ENCODE peak calls at places on chromosomes 4 and X, in six cellular contexts. H is GM12891, Q is HepG2, P is H1, E is K562, T is GM12878. G is an unnamed sample.
A peak's percentile ranks its signal among the peaks of the same experiment; 100 is the strongest.

GRCh38 chr4:25401066-25401465 is 24.0 kb downstream of the ANAPC4 start:
- DNase-seq in E (no peak), Q (no peak), H (no peak), T (no peak), P (no peak), G (no peak)

GRCh38 chr4:186669159-186669720 is 54.4 kb downstream of the FAT1 start:
- DNase-seq in H (no peak), E (peak; percentile 21), Q (peak; percentile 50), P (no peak), T (no peak), G (no peak)

GRCh38 chr4:42642136-42642797 is 14.6 kb downstream of the ATP8A1 start:
- DNase-seq in P (no peak), T (no peak), Q (no peak), H (no peak), E (no peak), G (no peak)

GRCh38 chr4:7291372-7292135 is 99.2 kb downstream of the SORCS2 start:
- DNase-seq in Q (no peak), P (no peak), E (no peak), T (no peak), H (no peak), G (no peak)

GRCh38 chr4:113394730-113395530 is 345.5 kb downstream of the ANK2 start:
- DNase-seq in E (peak; percentile 76), P (peak; percentile 51), T (peak; percentile 66), Q (peak; percentile 88), H (peak; percentile 6), G (peak; percentile 14)

GRCh38 chr4:54586343-54586953 is 71.3 kb upstream of the KIT start:
- DNase-seq in P (no peak), H (no peak), T (no peak), Q (no peak), E (peak; percentile 59), G (no peak)

GRCh38 chr4:1218892-1219552 is 29.9 kb downstream of the CTBP1 start:
- DNase-seq in Q (no peak), E (no peak), T (peak; percentile 92), P (no peak), H (peak; percentile 61), G (no peak)

GRCh38 chr4:138158746-138159297 is 83.3 kb downstream of the SLC7A11 start:
- DNase-seq in Q (no peak), T (no peak), E (peak; percentile 2), P (no peak), H (no peak), G (no peak)

GRCh38 chr4:26432419-26432818 is 57.9 kb downstream of the CCKAR start:
- DNase-seq in T (no peak), E (no peak), Q (no peak), P (no peak), H (no peak), G (no peak)

GRCh38 chr4:94831607-94832006 is 73.9 kb downstream of the BMPR1B start:
- DNase-seq in E (no peak), P (no peak), T (no peak), Q (no peak), H (no peak), G (no peak)

GRCh38 chrX:24902808-24903207 is 113.0 kb downstream of the ARX start:
- DNase-seq in H (no peak), Q (no peak), E (no peak), P (no peak), T (no peak), G (no peak)

GRCh38 chr4:163535657-163536056 is 41.2 kb downstream of the TMA16 start:
- DNase-seq in P (no peak), E (no peak), H (no peak), Q (no peak), T (no peak), G (no peak)

GRCh38 chr4:102574317-102574716 is 73.2 kb downstream of the NFKB1 start:
- DNase-seq in E (peak; percentile 12), P (no peak), H (no peak), T (no peak), Q (no peak), G (no peak)

GRCh38 chrX:43526206-43526605 is 129.9 kb upstream of the MAOA start:
- DNase-seq in H (no peak), Q (no peak), P (no peak), E (no peak), T (no peak), G (no peak)

GRCh38 chr4:180296036-180296599 is 1947.1 kb upstream of the TENM3 start:
- DNase-seq in H (no peak), T (peak; percentile 30), E (no peak), P (no peak), Q (no peak), G (no peak)

GRCh38 chrX:19072372-19072771 is 49.9 kb downstream of the ADGRG2 start:
- DNase-seq in P (no peak), Q (peak; percentile 34), H (no peak), T (no peak), E (no peak), G (no peak)

GRCh38 chrX:82230013-82230412 is 1028.1 kb downstream of the SH3BGRL start:
- DNase-seq in T (no peak), P (no peak), Q (no peak), H (no peak), E (no peak), G (no peak)

GRCh38 chr4:168550071-168550766 is 53.4 kb downstream of the PALLD start:
- DNase-seq in T (no peak), H (no peak), E (no peak), Q (no peak), P (no peak), G (no peak)

GRCh38 chrX:14673236-14673635 is 143.9 kb downstream of the GLRA2 start:
- DNase-seq in P (no peak), H (no peak), Q (no peak), E (no peak), T (no peak), G (no peak)

GRCh38 chr4:56767567-56767966 is 53.9 kb downstream of the SPINK2 start:
- DNase-seq in E (no peak), H (no peak), T (no peak), Q (no peak), P (no peak), G (no peak)

DNA sequence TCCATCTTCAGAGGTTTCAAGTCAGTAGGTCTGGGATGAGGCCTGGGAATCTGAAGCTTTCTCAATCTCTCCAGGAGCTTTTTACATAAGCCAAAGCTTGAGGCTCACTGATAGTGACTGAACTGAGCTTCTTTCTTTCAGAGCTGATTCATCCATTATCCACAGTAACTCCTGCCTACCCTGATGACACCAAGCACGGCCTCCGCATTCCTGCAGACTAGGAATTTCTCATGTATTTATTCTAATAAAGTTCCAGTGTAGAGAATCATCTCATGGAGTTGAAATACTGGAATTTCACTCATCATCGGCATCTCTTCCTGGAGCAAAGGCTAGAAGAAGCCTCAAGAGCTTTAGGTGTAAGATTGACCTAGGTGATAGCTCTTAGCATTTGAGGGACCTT is 12.1 kb upstream of the DCTD start:
- DNase-seq in Q (peak; percentile 39), P (no peak), H (no peak), E (no peak), T (no peak), G (no peak)
- TF ChIP-seq TAF1 in Q (no peak), P (no peak), H (no peak), E (no peak), T (no peak), G (no peak)

DNA sequence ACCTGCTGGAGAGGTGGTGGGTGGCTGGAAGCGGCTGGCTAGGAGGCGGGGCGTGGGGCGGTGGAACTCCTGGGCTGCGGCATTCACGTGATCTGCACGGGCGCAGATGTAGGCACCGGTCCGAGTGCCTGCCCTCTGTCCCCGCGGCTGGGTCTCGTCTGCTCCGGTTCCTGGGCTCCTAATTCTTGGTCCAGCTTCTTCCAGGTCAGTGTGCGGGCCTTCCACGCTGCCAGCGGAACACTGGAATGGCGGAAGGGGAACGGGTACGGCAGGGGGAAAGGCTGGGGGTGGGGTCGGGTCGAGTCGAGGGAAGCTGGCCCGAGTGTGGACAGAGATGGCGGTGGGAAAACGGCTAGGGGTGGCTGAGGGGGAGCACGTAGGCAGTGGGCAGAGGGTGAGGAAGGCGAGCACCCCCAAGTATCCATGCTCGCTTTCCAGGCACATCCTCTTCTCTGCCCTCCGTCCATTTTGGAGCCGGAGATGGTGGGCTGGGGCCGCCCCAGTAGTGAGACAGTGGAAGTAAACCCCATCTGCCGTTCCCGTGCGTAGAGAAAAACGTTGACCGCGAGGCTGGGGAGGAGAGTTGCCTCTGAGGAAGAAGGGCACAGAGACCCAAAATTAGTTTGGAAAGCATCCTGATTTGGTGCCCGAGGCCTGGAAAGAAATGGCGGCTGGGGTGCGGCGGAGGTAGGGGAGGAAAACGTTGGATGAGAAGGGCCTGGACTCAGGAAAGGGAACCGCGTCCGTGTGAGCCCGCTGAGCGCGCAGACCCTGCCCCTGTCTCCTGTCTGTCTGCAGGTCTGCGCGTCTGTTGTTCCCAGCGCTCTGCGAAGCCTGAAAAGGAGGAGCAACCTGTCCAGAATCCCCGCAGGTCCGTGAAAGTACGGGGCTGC is at the start of gene TCEAL4:
- DNase-seq in P (no peak), E (peak; percentile 24), T (no peak), Q (no peak), H (no peak), G (peak; percentile 25)
- TF ChIP-seq POLR2A in P (no peak), E (no peak), T (peak; percentile 75), Q (peak; percentile 27), H (no peak), G (no peak)

GRCh38 chr4:81722229-81722900 is 250.7 kb upstream of the RASGEF1B start:
- DNase-seq in H (no peak), Q (no peak), T (no peak), P (no peak), E (no peak), G (no peak)
- TF ChIP-seq TAF1 in H (no peak), Q (no peak), T (no peak), P (no peak), E (no peak), G (no peak)

GRCh38 chrX:40581333-40581910 is 652 bp downstream of the ATP6AP2 start:
- DNase-seq in P (no peak), Q (no peak), H (no peak), T (no peak), E (no peak), G (no peak)

GRCh38 chrX:40579880-40580536 is 762 bp upstream of the ATP6AP2 start:
- DNase-seq in Q (no peak), P (no peak), E (no peak), T (no peak), H (no peak), G (no peak)

GRCh38 chrX:40578039-40578438 is 2.7 kb upstream of the ATP6AP2 start:
- DNase-seq in E (peak; percentile 10), Q (peak; percentile 40), H (no peak), P (no peak), T (no peak), G (no peak)

GRCh38 chrX:40579139-40579538 is 1.6 kb upstream of the ATP6AP2 start:
- DNase-seq in T (no peak), H (no peak), Q (no peak), E (no peak), P (no peak), G (no peak)

DNA sequence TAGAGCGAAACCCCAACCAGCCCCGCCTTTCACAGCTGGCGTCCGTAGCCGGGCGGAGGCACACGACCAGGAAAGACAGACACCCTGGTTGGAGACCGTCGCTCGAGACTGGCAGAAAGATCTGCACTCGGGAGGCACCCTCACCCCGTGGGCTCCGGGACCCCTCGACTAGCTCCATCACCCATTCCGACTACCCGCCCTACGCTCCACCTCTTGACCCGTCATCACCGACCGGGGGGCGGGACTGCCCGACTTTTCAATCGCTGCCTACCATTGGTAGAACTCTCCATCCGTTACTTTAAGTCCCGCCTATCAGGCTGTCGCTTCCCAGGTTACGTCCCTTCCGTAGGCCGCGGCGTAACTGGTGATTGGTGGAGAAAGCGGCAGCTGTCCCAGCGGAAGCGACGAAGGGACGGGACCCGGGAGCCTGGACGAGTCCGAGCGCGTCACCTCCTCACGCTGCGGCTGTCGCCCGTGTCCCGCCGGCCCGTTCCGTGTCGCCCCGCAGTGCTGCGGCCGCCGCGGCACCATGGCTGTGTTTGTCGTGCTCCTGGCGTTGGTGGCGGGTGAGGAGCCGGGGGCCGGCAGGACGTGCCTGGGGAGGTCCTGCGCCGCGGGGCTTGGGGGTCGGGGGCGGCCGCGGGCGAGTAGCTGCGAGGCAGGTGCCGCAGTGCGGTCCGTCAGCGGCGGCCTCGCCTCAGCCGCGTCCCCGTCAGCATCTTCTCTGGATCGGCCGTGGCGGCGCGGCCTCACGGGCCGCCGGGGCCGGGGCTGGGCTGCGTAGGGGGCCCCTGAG is at the start of gene ATP6AP2:
- DNase-seq in P (peak; percentile 56), E (peak; percentile 94), Q (peak; percentile 89), H (peak; percentile 67), T (peak; percentile 90), G (peak; percentile 70)
- TF ChIP-seq POLR2A in P (no peak), E (peak; percentile 78), Q (peak; percentile 45), H (peak; percentile 35), T (peak; percentile 96), G (peak; percentile 76)

G was measured in GM12892.